ENCODE peak calls at places on chromosome 22, in nine cellular contexts. One of them, this sample, is unnamed.
A peak's percentile ranks its signal among the peaks of the same experiment; 100 is the strongest.

GRCh38 chr22:39309364-39309861 is 10.0 kb downstream of the RPL3 start:
- DNase-seq in aorta: peak; percentile 76
- DNase-seq in stimulated activated CD8-positive, alpha-beta memory T cell treated with anti-CD3 and anti-CD28 coated beads, Interleukin-2, amount 100 ng/mL, for 1 hour: no peak
- DNase-seq in heart right ventricle: no peak
- DNase-seq in activated T-cell treated with anti-CD3 and anti-CD28 coated beads, Interleukin-2, amount 50 U/mL, for 1 hour: no peak
- DNase-seq in A673: peak; percentile 85
- DNase-seq in NCI-H345: no peak
- DNase-seq in ovary: no peak
- DNase-seq in HT1080: peak; percentile 49
- DNase-seq in this sample: no peak

GRCh38 chr22:42905702-42906183 is 48.7 kb upstream of the ARFGAP3 start:
- DNase-seq in heart right ventricle: peak; percentile 62
- DNase-seq in aorta: peak; percentile 84
- DNase-seq in stimulated activated CD8-positive, alpha-beta memory T cell treated with anti-CD3 and anti-CD28 coated beads, Interleukin-2, amount 100 ng/mL, for 1 hour: no peak
- DNase-seq in A673: no peak
- DNase-seq in activated T-cell treated with anti-CD3 and anti-CD28 coated beads, Interleukin-2, amount 50 U/mL, for 1 hour: no peak
- DNase-seq in HT1080: no peak
- DNase-seq in NCI-H345: peak; percentile 70
- DNase-seq in ovary: peak; percentile 53
- DNase-seq in this sample: no peak

GRCh38 chr22:39182478-39183030 is 30.1 kb upstream of the CBX7 start:
- DNase-seq in A673: no peak
- DNase-seq in stimulated activated CD8-positive, alpha-beta memory T cell treated with anti-CD3 and anti-CD28 coated beads, Interleukin-2, amount 100 ng/mL, for 1 hour: no peak
- DNase-seq in HT1080: peak; percentile 32
- DNase-seq in activated T-cell treated with anti-CD3 and anti-CD28 coated beads, Interleukin-2, amount 50 U/mL, for 1 hour: no peak
- DNase-seq in NCI-H345: no peak
- DNase-seq in heart right ventricle: no peak
- DNase-seq in aorta: peak; percentile 16
- DNase-seq in ovary: no peak
- DNase-seq in this sample: no peak

GRCh38 chr22:34761111-34761510 is 304.8 kb upstream of the ISX start:
- DNase-seq in activated T-cell treated with anti-CD3 and anti-CD28 coated beads, Interleukin-2, amount 50 U/mL, for 1 hour: no peak
- DNase-seq in A673: no peak
- DNase-seq in stimulated activated CD8-positive, alpha-beta memory T cell treated with anti-CD3 and anti-CD28 coated beads, Interleukin-2, amount 100 ng/mL, for 1 hour: no peak
- DNase-seq in heart right ventricle: no peak
- DNase-seq in HT1080: peak; percentile 52
- DNase-seq in ovary: no peak
- DNase-seq in NCI-H345: no peak
- DNase-seq in aorta: no peak
- DNase-seq in this sample: no peak

GRCh38 chr22:34105461-34106062 is 185.3 kb upstream of the LARGE1 start:
- DNase-seq in aorta: peak; percentile 76
- DNase-seq in NCI-H345: peak; percentile 9
- DNase-seq in HT1080: peak; percentile 50
- DNase-seq in stimulated activated CD8-positive, alpha-beta memory T cell treated with anti-CD3 and anti-CD28 coated beads, Interleukin-2, amount 100 ng/mL, for 1 hour: no peak
- DNase-seq in activated T-cell treated with anti-CD3 and anti-CD28 coated beads, Interleukin-2, amount 50 U/mL, for 1 hour: no peak
- DNase-seq in ovary: peak; percentile 57
- DNase-seq in A673: peak; percentile 15
- DNase-seq in heart right ventricle: peak; percentile 43
- DNase-seq in this sample: peak; percentile 69

GRCh38 chr22:20239063-20239950 is 28.8 kb downstream of the RTN4R start:
- DNase-seq in aorta: peak; percentile 88
- DNase-seq in activated T-cell treated with anti-CD3 and anti-CD28 coated beads, Interleukin-2, amount 50 U/mL, for 1 hour: no peak
- DNase-seq in ovary: peak; percentile 84
- DNase-seq in heart right ventricle: peak; percentile 68
- DNase-seq in HT1080: peak; percentile 8
- DNase-seq in NCI-H345: no peak
- DNase-seq in A673: peak; percentile 22
- DNase-seq in stimulated activated CD8-positive, alpha-beta memory T cell treated with anti-CD3 and anti-CD28 coated beads, Interleukin-2, amount 100 ng/mL, for 1 hour: no peak
- DNase-seq in this sample: no peak

GRCh38 chr22:39243443-39244072 is 1.2 kb downstream of the PDGFB start:
- DNase-seq in A673: no peak
- DNase-seq in stimulated activated CD8-positive, alpha-beta memory T cell treated with anti-CD3 and anti-CD28 coated beads, Interleukin-2, amount 100 ng/mL, for 1 hour: no peak
- DNase-seq in HT1080: no peak
- DNase-seq in activated T-cell treated with anti-CD3 and anti-CD28 coated beads, Interleukin-2, amount 50 U/mL, for 1 hour: peak; percentile 56
- DNase-seq in ovary: no peak
- DNase-seq in aorta: no peak
- DNase-seq in NCI-H345: no peak
- DNase-seq in heart right ventricle: no peak
- DNase-seq in this sample: no peak

GRCh38 chr22:27993201-27993635 is 74.2 kb upstream of the PITPNB start:
- DNase-seq in HT1080: no peak
- DNase-seq in NCI-H345: no peak
- DNase-seq in heart right ventricle: no peak
- DNase-seq in aorta: peak; percentile 44
- DNase-seq in A673: no peak
- DNase-seq in ovary: peak; percentile 26
- DNase-seq in stimulated activated CD8-positive, alpha-beta memory T cell treated with anti-CD3 and anti-CD28 coated beads, Interleukin-2, amount 100 ng/mL, for 1 hour: no peak
- DNase-seq in activated T-cell treated with anti-CD3 and anti-CD28 coated beads, Interleukin-2, amount 50 U/mL, for 1 hour: no peak
- DNase-seq in this sample: no peak

GRCh38 chr22:41237707-41238569 is 2.8 kb downstream of the CHADL start:
- DNase-seq in activated T-cell treated with anti-CD3 and anti-CD28 coated beads, Interleukin-2, amount 50 U/mL, for 1 hour: peak; percentile 86
- DNase-seq in aorta: peak; percentile 86
- DNase-seq in NCI-H345: peak; percentile 57
- DNase-seq in stimulated activated CD8-positive, alpha-beta memory T cell treated with anti-CD3 and anti-CD28 coated beads, Interleukin-2, amount 100 ng/mL, for 1 hour: peak; percentile 48
- DNase-seq in ovary: peak; percentile 72
- DNase-seq in HT1080: no peak
- DNase-seq in A673: no peak
- DNase-seq in heart right ventricle: peak; percentile 64
- DNase-seq in this sample: no peak

GRCh38 chr22:22770280-22770871 is 117.2 kb upstream of the IGLL5 start:
- DNase-seq in ovary: peak; percentile 64
- DNase-seq in A673: peak; percentile 44
- DNase-seq in activated T-cell treated with anti-CD3 and anti-CD28 coated beads, Interleukin-2, amount 50 U/mL, for 1 hour: peak; percentile 59
- DNase-seq in NCI-H345: peak; percentile 34
- DNase-seq in aorta: no peak
- DNase-seq in stimulated activated CD8-positive, alpha-beta memory T cell treated with anti-CD3 and anti-CD28 coated beads, Interleukin-2, amount 100 ng/mL, for 1 hour: no peak
- DNase-seq in heart right ventricle: peak; percentile 25
- DNase-seq in HT1080: peak; percentile 21
- DNase-seq in this sample: peak; percentile 80

GRCh38 chr22:41989246-41989645 is 9.3 kb upstream of the WBP2NL start:
- DNase-seq in NCI-H345: no peak
- DNase-seq in A673: no peak
- DNase-seq in activated T-cell treated with anti-CD3 and anti-CD28 coated beads, Interleukin-2, amount 50 U/mL, for 1 hour: no peak
- DNase-seq in HT1080: no peak
- DNase-seq in ovary: no peak
- DNase-seq in stimulated activated CD8-positive, alpha-beta memory T cell treated with anti-CD3 and anti-CD28 coated beads, Interleukin-2, amount 100 ng/mL, for 1 hour: no peak
- DNase-seq in heart right ventricle: no peak
- DNase-seq in aorta: peak; percentile 48
- DNase-seq in this sample: no peak

GRCh38 chr22:31973739-31974138 is 29.4 kb downstream of the YWHAH start:
- DNase-seq in A673: no peak
- DNase-seq in heart right ventricle: no peak
- DNase-seq in activated T-cell treated with anti-CD3 and anti-CD28 coated beads, Interleukin-2, amount 50 U/mL, for 1 hour: no peak
- DNase-seq in aorta: no peak
- DNase-seq in NCI-H345: no peak
- DNase-seq in HT1080: no peak
- DNase-seq in ovary: no peak
- DNase-seq in stimulated activated CD8-positive, alpha-beta memory T cell treated with anti-CD3 and anti-CD28 coated beads, Interleukin-2, amount 100 ng/mL, for 1 hour: no peak
- DNase-seq in this sample: no peak

GRCh38 chr22:31496735-31497146 is 405 bp downstream of the SFI1 start:
- DNase-seq in ovary: no peak
- DNase-seq in stimulated activated CD8-positive, alpha-beta memory T cell treated with anti-CD3 and anti-CD28 coated beads, Interleukin-2, amount 100 ng/mL, for 1 hour: no peak
- DNase-seq in activated T-cell treated with anti-CD3 and anti-CD28 coated beads, Interleukin-2, amount 50 U/mL, for 1 hour: no peak
- DNase-seq in NCI-H345: no peak
- DNase-seq in A673: peak; percentile 42
- DNase-seq in heart right ventricle: peak; percentile 23
- DNase-seq in HT1080: peak; percentile 16
- DNase-seq in aorta: peak; percentile 81
- DNase-seq in this sample: no peak

GRCh38 chr22:29580200-29580810 is 608 bp downstream of the NIPSNAP1 start:
- DNase-seq in ovary: no peak
- DNase-seq in A673: no peak
- DNase-seq in HT1080: no peak
- DNase-seq in aorta: no peak
- DNase-seq in activated T-cell treated with anti-CD3 and anti-CD28 coated beads, Interleukin-2, amount 50 U/mL, for 1 hour: peak; percentile 24
- DNase-seq in NCI-H345: no peak
- DNase-seq in heart right ventricle: no peak
- DNase-seq in stimulated activated CD8-positive, alpha-beta memory T cell treated with anti-CD3 and anti-CD28 coated beads, Interleukin-2, amount 100 ng/mL, for 1 hour: no peak
- DNase-seq in this sample: no peak

GRCh38 chr22:40331706-40332105 is 14.6 kb upstream of the ADSL start:
- DNase-seq in activated T-cell treated with anti-CD3 and anti-CD28 coated beads, Interleukin-2, amount 50 U/mL, for 1 hour: no peak
- DNase-seq in ovary: no peak
- DNase-seq in NCI-H345: no peak
- DNase-seq in heart right ventricle: no peak
- DNase-seq in A673: no peak
- DNase-seq in HT1080: no peak
- DNase-seq in stimulated activated CD8-positive, alpha-beta memory T cell treated with anti-CD3 and anti-CD28 coated beads, Interleukin-2, amount 100 ng/mL, for 1 hour: no peak
- DNase-seq in aorta: no peak
- DNase-seq in this sample: no peak

GRCh38 chr22:29269230-29269604 is 1.1 kb downstream of the EWSR1 start:
- DNase-seq in stimulated activated CD8-positive, alpha-beta memory T cell treated with anti-CD3 and anti-CD28 coated beads, Interleukin-2, amount 100 ng/mL, for 1 hour: no peak
- DNase-seq in heart right ventricle: no peak
- DNase-seq in activated T-cell treated with anti-CD3 and anti-CD28 coated beads, Interleukin-2, amount 50 U/mL, for 1 hour: no peak
- DNase-seq in HT1080: no peak
- DNase-seq in A673: no peak
- DNase-seq in aorta: no peak
- DNase-seq in NCI-H345: no peak
- DNase-seq in ovary: no peak
- DNase-seq in this sample: peak; percentile 60

This sample was measured in osteocyte.